ENCODE peak calls at places on chromosomes 6 and 20, in six cellular contexts. P is AG10803, I is nephron progenitor cell, T is GM12864, C is ovary, E is AG09319. B is an unnamed sample.

GRCh38 chr20:11849976-11850670 is 67.6 kb upstream of the BTBD3 start:
- DNase-seq in C (no peak), T (no peak), E (no peak), I (no peak), P (peak), B (no peak)

GRCh38 chr6:30615219-30615957 is 1.7 kb downstream of the PPP1R10 start:
- DNase-seq in E (peak), I (peak), C (no peak), P (peak), T (no peak), B (no peak)

GRCh38 chr20:58975353-58975752 is 5.7 kb upstream of the NELFCD start:
- DNase-seq in C (no peak), T (no peak), E (no peak), P (no peak), I (no peak), B (no peak)

GRCh38 chr6:27545271-27546046 is 72.6 kb upstream of the ZNF184 start:
- DNase-seq in T (peak), I (peak), P (peak), E (no peak), C (no peak), B (peak)

GRCh38 chr6:168407842-168408241 is 33.1 kb upstream of the SMOC2 start:
- DNase-seq in E (no peak), P (no peak), T (no peak), C (no peak), I (no peak), B (no peak)

GRCh38 chr6:169984181-169985120 is 233.0 kb downstream of the ERMARD start:
- DNase-seq in I (no peak), E (no peak), P (no peak), C (no peak), T (no peak), B (no peak)

GRCh38 chr20:19991826-19992225 is 25.3 kb upstream of the NAA20 start:
- DNase-seq in P (no peak), T (no peak), C (no peak), E (no peak), I (no peak), B (no peak)

GRCh38 chr20:13128173-13128572 is 92.9 kb upstream of the ISM1 start:
- DNase-seq in P (no peak), C (no peak), T (no peak), I (no peak), E (no peak), B (no peak)

GRCh38 chr20:62617711-62618483 is 24.4 kb upstream of the SLCO4A1 start:
- DNase-seq in I (no peak), P (no peak), T (no peak), E (no peak), C (no peak), B (peak)

GRCh38 chr6:16747232-16748027 is 13.8 kb downstream of the ATXN1 start:
- DNase-seq in C (no peak), P (peak), E (no peak), I (no peak), T (no peak), B (no peak)

GRCh38 chr6:41878961-41879405 is 16.2 kb downstream of the USP49 start:
- DNase-seq in P (peak), E (peak), T (no peak), I (no peak), C (no peak), B (no peak)

GRCh38 chr20:36794116-36794474 is 20.5 kb upstream of the DSN1 start:
- DNase-seq in T (no peak), E (no peak), I (no peak), C (no peak), P (no peak), B (no peak)

GRCh38 chr6:74269601-74269860 is 573.5 kb downstream of the CD109 start:
- DNase-seq in T (no peak), E (no peak), I (no peak), P (no peak), C (no peak), B (no peak)

GRCh38 chr20:46954490-46955038 is 59.9 kb downstream of the EYA2 start:
- DNase-seq in T (peak), I (no peak), C (no peak), E (peak), P (peak), B (no peak)

GRCh38 chr20:49982346-49983122 is at the start of gene SNAI1:
- DNase-seq in C (peak), P (peak), I (peak), T (peak), E (peak), B (peak)
- TF ChIP-seq CTCF in C (peak), P (peak), I (peak), T (peak), E (peak), B (peak)

GRCh38 chr6:4055420-4056041 is 23.4 kb downstream of the FAM217A start:
- DNase-seq in C (no peak), T (no peak), I (no peak), P (peak), E (peak), B (no peak)
- TF ChIP-seq CTCF in C (no peak), T (no peak), I (no peak), P (peak), E (peak), B (no peak)

GRCh38 chr6:143510991-143511891 is at the start of gene FUCA2:
- DNase-seq in I (peak), E (peak), P (peak), T (peak), C (peak), B (peak)
- TF ChIP-seq CTCF in I (no peak), E (no peak), P (no peak), T (no peak), C (no peak), B (no peak)

GRCh38 chr6:55528624-55529023 is 50.4 kb downstream of the HMGCLL1 start:
- DNase-seq in P (peak), T (peak), C (no peak), E (no peak), I (no peak), B (peak)
- TF ChIP-seq CTCF in P (peak), T (peak), C (no peak), E (peak), I (peak), B (no peak)

DNA sequence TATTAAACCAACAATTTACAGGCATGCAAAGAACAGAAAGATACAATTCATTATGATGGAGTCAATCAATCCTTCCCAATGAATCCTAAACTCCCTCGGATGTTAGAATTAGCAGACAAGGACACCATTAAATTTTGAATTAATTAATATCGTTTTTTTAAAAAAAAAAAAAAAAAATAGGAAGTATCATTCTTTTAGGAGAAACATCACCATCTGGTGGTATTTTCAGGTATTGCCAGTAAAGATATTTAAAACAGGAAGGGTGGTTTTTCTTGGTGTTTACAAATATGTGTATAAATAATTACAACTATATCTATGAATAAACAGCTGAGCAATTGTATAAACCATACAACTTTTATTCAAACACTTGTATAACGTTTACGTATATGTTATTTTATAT is 564.4 kb downstream of the HAO1 start:
- DNase-seq in C (no peak), E (no peak), P (no peak), I (no peak), T (peak), B (peak)
- TF ChIP-seq CTCF in C (no peak), E (peak), P (peak), I (peak), T (peak), B (peak)

DNA sequence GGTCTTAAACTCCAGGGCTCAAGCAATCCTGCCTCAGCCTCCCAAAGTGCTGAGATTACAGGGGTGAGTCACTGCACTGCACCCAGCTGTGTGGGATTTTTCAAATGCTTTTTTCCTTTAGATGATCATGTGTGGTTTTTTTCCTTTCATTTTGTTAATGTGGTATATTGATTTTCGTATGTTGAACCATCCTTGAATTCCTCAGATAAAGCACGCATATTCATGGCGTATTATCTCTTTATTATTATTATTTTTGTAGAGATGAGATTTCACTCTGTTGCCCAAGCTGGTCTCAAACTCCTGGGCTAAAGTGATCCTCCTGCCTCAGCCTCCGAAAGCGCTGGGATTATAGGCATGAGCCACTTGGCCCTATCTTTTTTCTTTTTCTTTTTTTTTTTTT is 7.0 kb downstream of the ZGPAT start:
- DNase-seq in C (no peak), E (no peak), T (no peak), I (no peak), P (no peak), B (no peak)
- TF ChIP-seq CTCF in C (no peak), E (no peak), T (no peak), I (no peak), P (no peak), B (no peak)

GRCh38 chr6:3261921-3262320 is 3.2 kb downstream of the PSMG4 start:
- DNase-seq in P (no peak), I (no peak), E (no peak), T (no peak), C (no peak), B (no peak)

GRCh38 chr6:3261518-3261820 is 2.7 kb downstream of the PSMG4 start:
- DNase-seq in C (no peak), T (no peak), I (no peak), P (no peak), E (no peak), B (no peak)

GRCh38 chr6:3264356-3264755 is 5.6 kb downstream of the PSMG4 start:
- DNase-seq in E (no peak), T (no peak), I (no peak), P (no peak), C (no peak), B (no peak)

GRCh38 chr6:3260772-3261517 is 2.2 kb downstream of the PSMG4 start:
- DNase-seq in E (no peak), I (no peak), P (no peak), T (no peak), C (no peak), B (no peak)

GRCh38 chr6:3263091-3263490 is 4.3 kb downstream of the PSMG4 start:
- DNase-seq in T (no peak), I (no peak), P (no peak), E (no peak), C (no peak), B (no peak)
- TF ChIP-seq CTCF in T (no peak), I (no peak), P (no peak), E (no peak), C (no peak), B (no peak)

GRCh38 chr20:43691928-43692524 is 25.1 kb downstream of the MYBL2 start:
- DNase-seq in C (no peak), T (peak), I (peak), P (peak), E (no peak), B (peak)
- TF ChIP-seq CTCF in C (no peak), T (peak), I (peak), P (peak), E (peak), B (peak)

GRCh38 chr20:57573893-57574292 is 13.0 kb downstream of the PCK1 start:
- DNase-seq in E (no peak), T (no peak), C (no peak), I (no peak), P (no peak), B (no peak)
- TF ChIP-seq CTCF in E (peak), T (peak), C (no peak), I (peak), P (no peak), B (peak)

B was measured in GM10248.